ENCODE peak calls at places on chromosomes 12 and 14, in four cellular contexts. L is mesendoderm, R is GM23248, D is neural progenitor cell. B is an unnamed sample.

GRCh38 chr12:49824886-49825285 is 3.3 kb downstream of the NCKAP5L start:
- DNase-seq in D (no peak), L (no peak), R (peak; percentile 94), B (no peak)

GRCh38 chr12:23066095-23066494 is 441.1 kb downstream of the ETNK1 start:
- DNase-seq in D (no peak), L (no peak), R (peak; percentile 30), B (no peak)

GRCh38 chr14:74207943-74208342 is 31.3 kb upstream of the VSX2 start:
- DNase-seq in L (peak; percentile 59), R (peak; percentile 6), D (peak; percentile 79), B (no peak)

GRCh38 chr12:133233993-133234564 is 1.6 kb downstream of the ANHX start:
- DNase-seq in R (no peak), L (no peak), D (no peak), B (peak; percentile 2)

GRCh38 chr12:19654630-19655384 is 215.5 kb downstream of the AEBP2 start:
- DNase-seq in D (no peak), R (no peak), L (no peak), B (no peak)

GRCh38 chr12:95130096-95130495 is 56.7 kb upstream of the NR2C1 start:
- DNase-seq in R (no peak), L (peak; percentile 98), D (no peak), B (no peak)

GRCh38 chr14:74571901-74572828 is 39.9 kb downstream of the LTBP2 start:
- DNase-seq in R (peak; percentile 98), D (no peak), L (no peak), B (peak; percentile 57)

GRCh38 chr12:64229240-64229639 is 7.1 kb upstream of the KICS2 start:
- DNase-seq in D (peak; percentile 26), R (no peak), L (peak; percentile 72), B (no peak)

GRCh38 chr12:124523071-124523470 is 44.3 kb downstream of the NCOR2 start:
- DNase-seq in L (no peak), R (peak; percentile 85), D (no peak), B (no peak)

GRCh38 chr12:19643635-19644034 is 204.3 kb downstream of the AEBP2 start:
- DNase-seq in R (peak; percentile 71), L (peak; percentile 96), D (peak; percentile 87), B (peak; percentile 64)

GRCh38 chr14:65057704-65058103 is 44.6 kb downstream of the MAX start:
- DNase-seq in D (no peak), R (no peak), L (no peak), B (no peak)

GRCh38 chr12:52037248-52037861 is 13.9 kb upstream of the NR4A1 start:
- DNase-seq in D (peak; percentile 69), R (peak; percentile 81), L (peak; percentile 72), B (peak; percentile 77)

DNA sequence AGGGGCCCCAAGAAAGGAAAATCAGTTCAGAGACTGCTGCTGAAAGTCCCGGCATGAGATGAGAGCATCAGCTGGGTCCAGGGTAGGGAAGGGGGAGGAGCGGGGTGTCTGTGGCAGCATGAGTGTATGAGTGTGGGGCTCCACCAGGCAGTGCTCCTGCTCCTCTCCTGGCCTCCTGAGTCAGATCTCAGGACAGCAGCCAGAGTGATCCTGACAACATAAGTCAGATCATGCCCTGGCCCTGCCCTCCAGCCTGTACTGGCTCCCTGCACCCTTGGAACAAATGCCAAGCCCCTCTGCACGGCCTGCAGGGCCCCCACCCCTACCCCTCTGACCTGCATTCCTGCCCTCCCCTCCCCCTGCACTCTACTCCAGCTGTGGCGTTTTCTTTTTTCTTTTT is 24.2 kb upstream of the LRP1-AS start:
- DNase-seq in D (no peak), R (peak; percentile 93), L (no peak), B (peak; percentile 59)
- H3K36me3 ChIP-seq in D (no peaks in the 10 kb centered on the region), R (peaks cover 60% of the 10 kb centered on the region), L (peaks cover 13% of the 10 kb centered on the region), B (no peaks in the 10 kb centered on the region)

GRCh38 chr12:46944104-46944503 is 118.3 kb upstream of the SLC38A4 start:
- DNase-seq in D (no peak), L (no peak), R (peak; percentile 85), B (peak; percentile 47)
- H3K4me2 ChIP-seq in D (no peak overlapping the region), L (no peak overlapping the region), R (no peak overlapping the region), B (no peak overlapping the region)

GRCh38 chr12:98516184-98516873 is 939 bp downstream of the TMPO start:
- DNase-seq in R (peak; percentile 94), D (peak; percentile 89), L (peak; percentile 93), B (peak; percentile 93)

GRCh38 chr12:98514984-98515367 is 414 bp upstream of the TMPO start:
- DNase-seq in R (no peak), D (no peak), L (no peak), B (no peak)

GRCh38 chr12:98509063-98509462 is 6.3 kb upstream of the TMPO start:
- DNase-seq in D (no peak), R (no peak), L (peak; percentile 84), B (no peak)

GRCh38 chr12:98515368-98516183 is at the start of gene TMPO:
- DNase-seq in L (peak; percentile 97), D (peak; percentile 96), R (peak; percentile 97), B (peak; percentile 96)

GRCh38 chr12:98513379-98514318 is 1.7 kb upstream of the TMPO start:
- DNase-seq in L (no peak), D (no peak), R (no peak), B (no peak)
- H3K4me3 ChIP-seq in L (no peak overlapping the region), D (peak overlapping the region; percentile 93), R (peak overlapping the region; percentile 96), B (peak overlapping the region; percentile 95)

GRCh38 chr14:62130441-62130840 is 368.2 kb downstream of the SNAPC1 start:
- DNase-seq in R (no peak), D (no peak), L (no peak), B (no peak)
- H3K36me3 ChIP-seq in R (no peaks in the 10 kb centered on the region), D (no peaks in the 10 kb centered on the region), L (no peaks in the 10 kb centered on the region), B (no peaks in the 10 kb centered on the region)

DNA sequence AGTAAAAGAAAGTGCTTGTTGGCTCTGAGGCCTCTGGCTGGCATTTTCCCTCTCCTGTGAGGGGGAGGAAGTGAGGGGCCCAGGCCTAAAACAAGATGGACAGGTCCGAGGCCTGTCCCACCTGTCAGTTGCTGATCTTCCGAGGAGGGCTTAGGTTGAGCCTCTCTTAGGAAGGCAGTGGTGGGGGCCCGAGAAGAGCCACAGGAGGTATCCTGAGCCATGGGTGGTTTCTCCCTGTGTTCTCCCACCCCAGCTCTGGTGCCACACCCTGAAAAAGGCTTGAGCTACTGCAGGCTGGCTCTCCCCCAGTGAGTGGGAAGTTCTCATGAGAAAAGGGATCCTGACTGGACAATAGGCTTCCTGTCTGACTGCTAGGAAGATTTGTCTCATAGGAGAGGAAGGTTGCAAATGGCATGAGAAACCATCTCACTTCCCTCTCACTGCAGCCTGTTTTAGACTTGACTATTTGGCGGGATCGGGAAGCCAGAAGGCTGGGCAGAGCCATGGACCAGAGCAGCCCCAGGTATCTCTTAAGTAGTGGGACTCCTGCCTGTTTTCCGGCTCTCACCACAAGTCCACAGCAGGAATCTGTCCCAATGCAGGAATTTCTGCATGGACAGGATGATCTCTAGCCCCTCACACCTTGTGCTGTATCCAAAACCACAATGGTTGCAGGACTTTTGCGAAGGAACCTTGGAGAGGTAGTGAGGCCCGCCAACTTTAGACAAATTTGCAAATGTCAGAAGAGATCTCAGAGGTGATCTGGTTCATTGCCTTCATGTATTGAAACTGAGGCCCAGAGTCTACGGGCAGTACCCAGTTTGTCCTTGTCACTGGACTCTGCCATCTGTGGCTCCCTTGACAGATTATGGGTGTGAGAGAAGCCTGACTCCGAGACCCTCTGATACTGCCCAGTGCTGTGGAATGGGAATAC is 71.9 kb upstream of the SRSF5 start:
- DNase-seq in D (no peak), R (peak; percentile 72), L (no peak), B (no peak)
- H3K4me2 ChIP-seq in D (peak overlapping the region; percentile 41), R (peak overlapping the region; percentile 6), L (no peak overlapping the region), B (peak overlapping the region; percentile 50)

GRCh38 chr12:57737467-57738141 is 938 bp downstream of the AGAP2 start:
- DNase-seq in R (peak; percentile 67), D (peak; percentile 80), L (no peak), B (peak; percentile 60)
- H3K4me3 ChIP-seq in R (peak overlapping the region; percentile 53), D (peak overlapping the region; percentile 80), L (no peak overlapping the region), B (peak overlapping the region; percentile 42)

DNA sequence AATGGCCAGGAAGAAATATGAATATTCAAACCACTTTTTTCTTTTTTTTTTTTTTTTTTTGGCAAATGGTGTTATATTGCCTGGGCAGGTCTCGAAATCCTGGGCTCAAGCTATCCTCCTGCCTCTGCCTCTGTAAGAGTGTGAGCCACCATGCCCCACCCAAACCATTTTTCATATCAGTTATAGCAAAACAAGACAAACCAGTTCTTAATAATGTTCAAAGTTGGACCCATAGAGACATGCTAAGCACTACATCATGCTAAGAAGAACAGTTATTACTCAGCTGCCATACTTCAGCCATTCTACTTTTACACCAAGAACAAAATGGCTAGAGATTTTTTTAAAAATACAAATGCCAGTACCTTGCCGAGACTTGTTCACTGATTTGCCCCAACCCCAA is 25.5 kb downstream of the EIF2S1 start:
- DNase-seq in D (no peak), L (no peak), R (no peak), B (no peak)
- H3K36me3 ChIP-seq in D (peaks cover 25% of the 10 kb centered on the region), L (no peaks in the 10 kb centered on the region), R (peaks cover 61% of the 10 kb centered on the region), B (peaks cover 9% of the 10 kb centered on the region)

B was measured in hepatocyte.